ENCODE peak calls at places on chromosomes 5 and 9, in four cellular contexts. One of them, this sample, is unnamed.
A peak's percentile ranks its signal among the peaks of the same experiment; 100 is the strongest.

GRCh38 chr5:180114304-180115003 is 42.9 kb upstream of the RNF130 start:
- DNase-seq in HCT116: no peak
- DNase-seq in H1: no peak
- DNase-seq in SK-N-SH: peak; percentile 16
- DNase-seq in this sample: no peak

GRCh38 chr5:24623018-24623417 is 21.8 kb downstream of the CDH10 start:
- DNase-seq in HCT116: no peak
- DNase-seq in H1: no peak
- DNase-seq in SK-N-SH: no peak
- DNase-seq in this sample: no peak

GRCh38 chr9:134341306-134341705 is 15.1 kb downstream of the RXRA start:
- DNase-seq in HCT116: no peak
- DNase-seq in H1: no peak
- DNase-seq in SK-N-SH: no peak
- DNase-seq in this sample: no peak

GRCh38 chr5:179818746-179819295 is 1.9 kb upstream of the SQSTM1 start:
- DNase-seq in HCT116: peak; percentile 72
- DNase-seq in H1: no peak
- DNase-seq in SK-N-SH: peak; percentile 88
- DNase-seq in this sample: peak; percentile 83

GRCh38 chr5:96851312-96852062 is 24.8 kb upstream of the ERAP2 start:
- DNase-seq in HCT116: no peak
- DNase-seq in H1: no peak
- DNase-seq in SK-N-SH: no peak
- DNase-seq in this sample: peak; percentile 19

GRCh38 chr5:170269579-170269978 is 28.0 kb downstream of the LCP2 start:
- DNase-seq in HCT116: no peak
- DNase-seq in H1: no peak
- DNase-seq in SK-N-SH: no peak
- DNase-seq in this sample: no peak

GRCh38 chr9:126472931-126473330 is 140.8 kb upstream of the LMX1B start:
- DNase-seq in HCT116: no peak
- DNase-seq in H1: no peak
- DNase-seq in SK-N-SH: no peak
- DNase-seq in this sample: no peak

GRCh38 chr9:76687861-76688374 is 76.3 kb upstream of the PCA3 start:
- DNase-seq in HCT116: peak; percentile 8
- DNase-seq in H1: no peak
- DNase-seq in SK-N-SH: no peak
- DNase-seq in this sample: no peak

GRCh38 chr5:132669455-132669820 is 4.4 kb upstream of the IL4 start:
- DNase-seq in HCT116: no peak
- DNase-seq in H1: no peak
- DNase-seq in SK-N-SH: no peak
- DNase-seq in this sample: no peak

GRCh38 chr9:38160613-38161215 is 91.7 kb upstream of the SHB start:
- DNase-seq in HCT116: peak; percentile 69
- DNase-seq in H1: no peak
- DNase-seq in SK-N-SH: peak; percentile 52
- DNase-seq in this sample: peak; percentile 65

GRCh38 chr9:127256324-127256723 is 8.2 kb upstream of the GARNL3 start:
- DNase-seq in HCT116: no peak
- DNase-seq in H1: no peak
- DNase-seq in SK-N-SH: no peak
- DNase-seq in this sample: no peak

GRCh38 chr5:180563994-180564393 is 27.3 kb downstream of the SCGB3A1 start:
- DNase-seq in HCT116: no peak
- DNase-seq in H1: no peak
- DNase-seq in SK-N-SH: no peak
- DNase-seq in this sample: no peak

GRCh38 chr5:170481839-170482238 is 22.0 kb upstream of the KCNIP1 start:
- DNase-seq in HCT116: no peak
- DNase-seq in H1: no peak
- DNase-seq in SK-N-SH: no peak
- DNase-seq in this sample: no peak

GRCh38 chr5:64594601-64595518 is 89.0 kb downstream of the RGS7BP start:
- DNase-seq in HCT116: no peak
- DNase-seq in H1: no peak
- DNase-seq in SK-N-SH: no peak
- DNase-seq in this sample: peak; percentile 27

GRCh38 chr5:88377240-88377639 is 108.6 kb upstream of the TMEM161B start:
- DNase-seq in HCT116: no peak
- DNase-seq in H1: no peak
- DNase-seq in SK-N-SH: no peak
- DNase-seq in this sample: peak; percentile 60

GRCh38 chr5:97229196-97229595 is 46.1 kb upstream of the RIOK2 start:
- DNase-seq in HCT116: no peak
- DNase-seq in H1: no peak
- DNase-seq in SK-N-SH: no peak
- DNase-seq in this sample: peak; percentile 82

GRCh38 chr5:147857302-147858129 is 21.0 kb upstream of the SCGB3A2 start:
- DNase-seq in HCT116: peak; percentile 47
- DNase-seq in H1: peak; percentile 50
- DNase-seq in SK-N-SH: peak; percentile 21
- DNase-seq in this sample: peak; percentile 84

GRCh38 chr5:175677571-175677970 is 19.7 kb downstream of the HRH2 start:
- DNase-seq in HCT116: no peak
- DNase-seq in H1: no peak
- DNase-seq in SK-N-SH: no peak
- DNase-seq in this sample: no peak

GRCh38 chr9:131758972-131759647 is 19.2 kb upstream of the RAPGEF1 start:
- DNase-seq in HCT116: no peak
- DNase-seq in H1: no peak
- DNase-seq in SK-N-SH: no peak
- DNase-seq in this sample: no peak

GRCh38 chr5:13939647-13940046 is 4.8 kb downstream of the DNAH5 start:
- DNase-seq in HCT116: no peak
- DNase-seq in H1: no peak
- DNase-seq in SK-N-SH: no peak
- DNase-seq in this sample: no peak

GRCh38 chr5:27242258-27242626 is 203.9 kb upstream of the CDH9 start:
- DNase-seq in HCT116: no peak
- DNase-seq in H1: no peak
- DNase-seq in SK-N-SH: no peak
- DNase-seq in this sample: no peak

GRCh38 chr9:108103294-108103693 is 613.7 kb upstream of the KLF4 start:
- DNase-seq in HCT116: no peak
- DNase-seq in H1: no peak
- DNase-seq in SK-N-SH: no peak
- DNase-seq in this sample: no peak

DNA sequence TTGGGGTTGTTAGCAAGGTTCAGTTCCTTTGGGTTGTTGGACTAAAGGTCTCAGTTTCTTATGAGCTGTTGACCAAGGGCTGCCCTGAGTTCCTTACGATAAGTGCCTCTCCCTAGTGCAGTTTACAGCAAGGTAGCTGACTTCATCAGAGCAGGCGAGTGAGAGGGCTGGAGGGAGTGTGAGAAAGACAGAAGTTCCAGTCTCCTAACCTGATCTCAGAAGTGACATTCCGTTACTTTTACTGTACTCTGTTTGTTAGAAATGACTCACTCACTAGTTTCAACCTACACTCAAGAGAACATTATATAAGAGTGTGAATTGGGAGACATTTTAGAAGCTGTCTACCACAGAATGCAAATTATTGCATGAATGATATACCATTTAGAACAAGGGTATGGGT is 21.2 kb upstream of the IL31RA start:
- DNase-seq in HCT116: no peak
- DNase-seq in H1: no peak
- DNase-seq in SK-N-SH: no peak
- DNase-seq in this sample: no peak
- TF ChIP-seq JUND in HCT116: no peak
- TF ChIP-seq JUND in H1: no peak
- TF ChIP-seq JUND in SK-N-SH: no peak
- TF ChIP-seq JUND in this sample: no peak

GRCh38 chr5:116178925-116179324 is 94.1 kb downstream of the COMMD10 start:
- DNase-seq in HCT116: no peak
- DNase-seq in H1: no peak
- DNase-seq in SK-N-SH: no peak
- DNase-seq in this sample: no peak

GRCh38 chr5:116176124-116176523 is 91.3 kb downstream of the COMMD10 start:
- DNase-seq in HCT116: peak; percentile 23
- DNase-seq in H1: no peak
- DNase-seq in SK-N-SH: no peak
- DNase-seq in this sample: no peak

DNA sequence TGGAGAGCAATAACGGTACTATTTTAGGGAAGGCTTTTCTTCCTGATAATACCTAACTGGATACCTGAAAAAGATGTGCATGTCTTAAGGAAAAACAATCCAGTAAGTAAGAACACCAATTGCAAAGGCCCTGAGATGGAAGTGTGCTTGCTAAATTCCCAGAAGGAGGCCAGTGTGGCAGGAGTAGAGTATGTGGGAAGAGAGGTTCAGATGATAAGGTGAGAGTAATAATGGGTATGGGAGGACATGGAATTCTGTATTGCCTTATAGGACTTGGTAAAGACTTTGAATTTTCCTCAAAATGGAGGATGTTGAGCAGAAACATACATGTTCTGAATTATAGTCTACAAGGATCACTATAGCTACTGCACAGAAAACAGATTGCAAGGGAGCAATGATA is 89.3 kb downstream of the COMMD10 start:
- DNase-seq in HCT116: no peak
- DNase-seq in H1: no peak
- DNase-seq in SK-N-SH: no peak
- DNase-seq in this sample: no peak
- TF ChIP-seq JUND in HCT116: no peak
- TF ChIP-seq JUND in H1: no peak
- TF ChIP-seq JUND in SK-N-SH: no peak
- TF ChIP-seq JUND in this sample: no peak

GRCh38 chr9:34546834-34547827 is 24.3 kb upstream of the ENHO start:
- DNase-seq in HCT116: peak; percentile 78
- DNase-seq in H1: peak; percentile 47
- DNase-seq in SK-N-SH: peak; percentile 65
- DNase-seq in this sample: peak; percentile 74
- TF ChIP-seq JUND in HCT116: no peak
- TF ChIP-seq JUND in H1: no peak
- TF ChIP-seq JUND in SK-N-SH: no peak
- TF ChIP-seq JUND in this sample: no peak

GRCh38 chr5:43049216-43049615 is 9.1 kb upstream of the ANXA2R start:
- DNase-seq in HCT116: no peak
- DNase-seq in H1: no peak
- DNase-seq in SK-N-SH: no peak
- DNase-seq in this sample: no peak
- TF ChIP-seq JUND in HCT116: no peak
- TF ChIP-seq JUND in H1: no peak
- TF ChIP-seq JUND in SK-N-SH: no peak
- TF ChIP-seq JUND in this sample: no peak

DNA sequence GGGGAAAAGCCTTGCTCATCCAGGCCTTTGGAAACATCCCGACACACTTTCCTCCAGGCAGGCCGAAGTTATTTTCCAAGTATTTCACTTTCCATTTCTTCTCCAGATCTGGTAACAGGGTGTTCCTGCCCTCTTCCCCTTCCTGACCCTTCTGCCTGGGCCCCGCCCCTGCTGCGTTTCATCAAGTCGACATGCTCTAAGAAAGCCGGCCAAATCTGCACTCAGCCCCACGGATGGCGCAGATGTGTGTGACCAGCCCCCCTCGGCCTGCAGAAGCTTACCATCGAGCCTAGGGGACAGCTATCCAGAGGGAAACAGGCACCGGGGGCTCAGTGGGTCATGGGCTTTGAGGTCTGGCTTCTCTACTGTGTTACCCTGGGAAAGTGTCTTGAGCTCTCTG is 159.7 kb downstream of the FGF18 start:
- DNase-seq in HCT116: no peak
- DNase-seq in H1: no peak
- DNase-seq in SK-N-SH: no peak
- DNase-seq in this sample: no peak
- TF ChIP-seq JUND in HCT116: no peak
- TF ChIP-seq JUND in H1: no peak
- TF ChIP-seq JUND in SK-N-SH: no peak
- TF ChIP-seq JUND in this sample: no peak

DNA sequence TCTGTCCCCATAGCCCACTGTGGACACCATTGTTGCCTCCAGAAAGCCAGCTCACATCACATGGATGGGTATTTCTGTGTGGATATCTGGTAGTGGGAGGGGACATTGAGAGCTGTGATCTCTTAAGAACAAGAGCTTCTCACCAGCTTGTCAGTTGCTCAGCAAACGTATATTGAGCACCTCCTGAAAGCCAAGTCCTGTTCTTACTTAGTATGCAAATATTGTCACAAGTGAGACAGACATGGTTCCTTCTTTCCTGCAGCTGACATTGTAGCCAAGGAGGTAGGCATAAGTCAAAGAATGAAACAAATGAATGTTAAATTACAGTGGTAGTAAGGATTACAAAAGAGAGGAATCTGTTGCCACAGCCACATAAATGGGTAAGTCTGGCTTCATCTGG is 3.8 kb downstream of the TCOF1 start:
- DNase-seq in HCT116: no peak
- DNase-seq in H1: no peak
- DNase-seq in SK-N-SH: no peak
- DNase-seq in this sample: no peak
- TF ChIP-seq JUND in HCT116: no peak
- TF ChIP-seq JUND in H1: no peak
- TF ChIP-seq JUND in SK-N-SH: no peak
- TF ChIP-seq JUND in this sample: no peak

GRCh38 chr9:21750021-21750735 is 52.3 kb upstream of the MTAP start:
- DNase-seq in HCT116: no peak
- DNase-seq in H1: no peak
- DNase-seq in SK-N-SH: no peak
- DNase-seq in this sample: no peak
- TF ChIP-seq JUND in HCT116: no peak
- TF ChIP-seq JUND in H1: no peak
- TF ChIP-seq JUND in SK-N-SH: no peak
- TF ChIP-seq JUND in this sample: no peak

GRCh38 chr5:128237000-128237399 is 153.4 kb downstream of the SLC12A2 start:
- DNase-seq in HCT116: no peak
- DNase-seq in H1: no peak
- DNase-seq in SK-N-SH: no peak
- DNase-seq in this sample: no peak

GRCh38 chr5:128236334-128236733 is 152.8 kb downstream of the SLC12A2 start:
- DNase-seq in HCT116: no peak
- DNase-seq in H1: no peak
- DNase-seq in SK-N-SH: no peak
- DNase-seq in this sample: no peak

GRCh38 chr5:128237504-128237903 is 153.9 kb downstream of the SLC12A2 start:
- DNase-seq in HCT116: no peak
- DNase-seq in H1: no peak
- DNase-seq in SK-N-SH: no peak
- DNase-seq in this sample: no peak

GRCh38 chr5:128245974-128246373 is 162.4 kb downstream of the SLC12A2 start:
- DNase-seq in HCT116: no peak
- DNase-seq in H1: no peak
- DNase-seq in SK-N-SH: no peak
- DNase-seq in this sample: no peak

DNA sequence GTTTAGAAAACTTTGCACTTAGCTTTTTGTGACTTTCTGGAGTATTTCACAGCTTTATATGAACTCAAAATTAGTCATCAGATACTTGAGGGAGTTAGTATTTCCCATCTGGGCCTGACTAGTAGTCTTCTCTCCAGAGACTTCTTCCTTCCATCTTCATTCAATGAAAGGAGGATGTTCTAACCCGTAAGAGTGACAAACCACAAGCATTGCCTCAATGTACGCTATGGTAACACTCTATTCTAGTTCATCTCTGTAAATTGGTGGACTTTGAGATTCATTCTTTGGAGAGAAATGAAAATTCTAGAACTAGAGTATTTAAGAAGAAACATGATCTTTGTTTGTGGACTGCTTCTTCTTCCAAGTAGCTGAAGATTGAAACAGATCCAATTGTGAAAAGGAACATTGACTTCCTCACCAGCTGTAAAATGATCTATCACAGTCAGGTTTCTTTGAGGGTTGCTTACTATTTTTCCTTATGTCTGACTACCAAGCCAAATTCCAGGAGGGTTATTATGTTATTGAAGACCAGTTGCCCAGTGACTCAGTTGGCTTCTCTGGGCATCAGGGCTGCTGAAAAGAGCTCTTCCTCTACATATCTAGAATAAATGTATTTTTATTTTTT is 157.6 kb downstream of the SLC12A2 start:
- DNase-seq in HCT116: no peak
- DNase-seq in H1: no peak
- DNase-seq in SK-N-SH: no peak
- DNase-seq in this sample: no peak
- TF ChIP-seq JUND in HCT116: no peak
- TF ChIP-seq JUND in H1: no peak
- TF ChIP-seq JUND in SK-N-SH: no peak
- TF ChIP-seq JUND in this sample: no peak

This sample was measured in T47D.